ENCODE peak calls at places on chromosomes 12 and 14, in seven cellular contexts. Z is OCI-LY7, H is AG08395, X is A673, O is SHP77, Q is GM10248, V is DMS79. Y is an unnamed sample.

GRCh38 chr12:118371354-118372282 is 1.1 kb downstream of the TAOK3 start:
- DNase-seq in Z (no peak), H (peak), X (no peak), O (no peak), Q (peak), V (no peak), Y (peak)

GRCh38 chr12:124745891-124746570 is 117.6 kb downstream of the SCARB1 start:
- DNase-seq in Z (no peak), H (peak), X (peak), O (peak), Q (peak), V (peak), Y (no peak)

GRCh38 chr12:46209165-46209564 is 59.7 kb downstream of the SLC38A1 start:
- DNase-seq in Z (no peak), H (no peak), X (peak), O (no peak), Q (no peak), V (peak), Y (no peak)

GRCh38 chr12:41188058-41188840 is at the start of gene PDZRN4:
- DNase-seq in Z (no peak), H (no peak), X (peak), O (no peak), Q (peak), V (no peak), Y (no peak)

GRCh38 chr14:67241416-67242362 is at the start of gene PALS1:
- DNase-seq in Z (peak), H (peak), X (peak), O (peak), Q (peak), V (no peak), Y (no peak)

GRCh38 chr12:29314421-29314820 is 66.6 kb downstream of the ERGIC2 start:
- DNase-seq in Z (no peak), H (no peak), X (peak), O (no peak), Q (no peak), V (no peak), Y (no peak)

GRCh38 chr12:24947541-24948451 is 1.1 kb downstream of the BCAT1 start:
- DNase-seq in Z (peak), H (no peak), X (no peak), O (no peak), Q (peak), V (no peak), Y (no peak)

GRCh38 chr12:68428724-68429580 is 96.8 kb upstream of the MDM1 start:
- DNase-seq in Z (no peak), H (peak), X (no peak), O (no peak), Q (no peak), V (no peak), Y (no peak)

GRCh38 chr14:51552768-51553426 is 98.8 kb upstream of the FRMD6 start:
- DNase-seq in Z (no peak), H (no peak), X (no peak), O (peak), Q (no peak), V (peak), Y (no peak)

GRCh38 chr12:63064080-63064479 is 86.9 kb downstream of the AVPR1A start:
- DNase-seq in Z (no peak), H (peak), X (peak), O (no peak), Q (no peak), V (no peak), Y (no peak)

GRCh38 chr14:76203086-76204001 is 51.6 kb downstream of the GPATCH2L start:
- DNase-seq in Z (no peak), H (peak), X (no peak), O (no peak), Q (peak), V (no peak), Y (no peak)

GRCh38 chr12:63915105-63915830 is 70.8 kb downstream of the SRGAP1 start:
- DNase-seq in Z (no peak), H (peak), X (peak), O (peak), Q (no peak), V (no peak), Y (no peak)

GRCh38 chr12:46468159-46468558 is 95.6 kb upstream of the SLC38A2 start:
- DNase-seq in Z (no peak), H (no peak), X (no peak), O (no peak), Q (no peak), V (no peak), Y (no peak)

GRCh38 chr14:23544511-23545447 is 6.8 kb downstream of the ZFHX2 start:
- DNase-seq in Z (no peak), H (no peak), X (peak), O (peak), Q (no peak), V (no peak), Y (no peak)

Y was measured in effector CD4-positive, alpha-beta T cell.